ENCODE peak calls at places on chromosomes 5 and 9, in six cellular contexts. E is NCI-H460, Z is fibroblast of the conjunctiva, G is GM13977, C is T-helper 9 cell, N is HuH-7. B is an unnamed sample.

GRCh38 chr9:21993893-21994525 is at the start of gene CDKN2A:
- DNase-seq in E (no peak), Z (no peak), G (peak; percentile 71), C (peak; percentile 44), N (peak; percentile 62), B (no peak)

GRCh38 chr9:113343732-113344231 is 3.7 kb upstream of the WDR31 start:
- DNase-seq in E (no peak), Z (peak; percentile 9), G (no peak), C (no peak), N (no peak), B (no peak)

GRCh38 chr5:53001541-53001940 is 12.4 kb downstream of the ITGA2 start:
- DNase-seq in E (no peak), Z (no peak), G (no peak), C (no peak), N (no peak), B (no peak)

GRCh38 chr9:95058795-95059386 is 258.6 kb downstream of the FANCC start:
- DNase-seq in E (no peak), Z (no peak), G (no peak), C (no peak), N (no peak), B (no peak)

GRCh38 chr5:159765760-159766517 is 150.3 kb upstream of the ADRA1B start:
- DNase-seq in E (no peak), Z (no peak), G (no peak), C (no peak), N (no peak), B (no peak)

GRCh38 chr5:166772770-166773169 is 1518.7 kb upstream of the WWC1 start:
- DNase-seq in E (no peak), Z (peak; percentile 57), G (no peak), C (no peak), N (no peak), B (no peak)

GRCh38 chr5:140073296-140073695 is 30.2 kb upstream of the NRG2 start:
- DNase-seq in E (no peak), Z (no peak), G (peak; percentile 18), C (no peak), N (no peak), B (no peak)

GRCh38 chr5:90099099-90099498 is 310.5 kb downstream of the CETN3 start:
- DNase-seq in E (no peak), Z (no peak), G (no peak), C (no peak), N (no peak), B (no peak)

GRCh38 chr9:21505425-21506179 is 23.5 kb upstream of the IFNE start:
- DNase-seq in E (no peak), Z (no peak), G (no peak), C (no peak), N (no peak), B (no peak)

GRCh38 chr5:37801521-37801920 is 38.3 kb downstream of the GDNF start:
- DNase-seq in E (no peak), Z (no peak), G (no peak), C (no peak), N (no peak), B (no peak)